ENCODE peak calls at places on chromosomes 3 and 15, in five cellular contexts. Z, A, G, H and V are unnamed samples.

GRCh38 chr3:29644956-29645661 is 364.2 kb downstream of the RBMS3 start:
- DNase-seq in H (no peak), A (no peak), Z (no peak), G (no peak), V (no peak)

GRCh38 chr3:46090161-46090591 is 62.9 kb upstream of the XCR1 start:
- DNase-seq in A (no peak), H (no peak), G (no peak), Z (no peak), V (no peak)

GRCh38 chr3:45507820-45508317 is 86.7 kb upstream of the LIMD1 start:
- DNase-seq in H (no peak), A (no peak), Z (peak), G (no peak), V (no peak)

GRCh38 chr3:184491867-184492615 is 69.5 kb upstream of the EPHB3 start:
- DNase-seq in Z (no peak), H (peak), A (no peak), G (no peak), V (no peak)

GRCh38 chr3:111976254-111976653 is 2.6 kb upstream of the ABHD10 start:
- DNase-seq in H (no peak), G (no peak), A (no peak), Z (no peak), V (no peak)

GRCh38 chr15:40928975-40929729 is at the start of gene DLL4:
- DNase-seq in G (peak), Z (peak), H (peak), A (no peak), V (peak)

GRCh38 chr3:171113716-171114115 is 87.2 kb upstream of the SLC2A2 start:
- DNase-seq in A (no peak), H (no peak), Z (peak), G (no peak), V (no peak)

GRCh38 chr3:184361532-184361931 is at the start of the genes CLCN2 and POLR2H:
- DNase-seq in G (peak), A (peak), H (peak), Z (peak), V (peak)

GRCh38 chr15:69829974-69830373 is 267.7 kb downstream of the TLE3 start:
- DNase-seq in Z (no peak), A (no peak), H (no peak), G (no peak), V (no peak)

GRCh38 chr3:11128682-11129632 is 25.3 kb upstream of the HRH1 start:
- DNase-seq in A (no peak), G (no peak), H (no peak), Z (no peak), V (no peak)

GRCh38 chr3:155560594-155560993 is 184.3 kb downstream of the PLCH1 start:
- DNase-seq in G (no peak), H (no peak), A (no peak), Z (no peak), V (peak)

GRCh38 chr3:100621251-100621650 is 11.8 kb downstream of the ADGRG7 start:
- DNase-seq in Z (no peak), G (no peak), A (no peak), H (no peak), V (no peak)

GRCh38 chr3:47646362-47646761 is 67.7 kb upstream of the CSPG5 start:
- DNase-seq in Z (no peak), H (no peak), G (no peak), A (no peak), V (no peak)

GRCh38 chr15:57606048-57606447 is 14.3 kb downstream of the MYZAP start:
- DNase-seq in Z (no peak), H (no peak), A (no peak), G (no peak), V (no peak)

GRCh38 chr15:57605491-57605890 is 13.8 kb downstream of the MYZAP start:
- DNase-seq in A (no peak), Z (no peak), G (no peak), H (no peak), V (no peak)

GRCh38 chr15:57604502-57604901 is 12.8 kb downstream of the MYZAP start:
- DNase-seq in Z (no peak), G (no peak), H (peak), A (no peak), V (no peak)

GRCh38 chr15:57607570-57608000 is 15.9 kb downstream of the MYZAP start:
- DNase-seq in G (peak), Z (no peak), H (peak), A (peak), V (peak)

DNA sequence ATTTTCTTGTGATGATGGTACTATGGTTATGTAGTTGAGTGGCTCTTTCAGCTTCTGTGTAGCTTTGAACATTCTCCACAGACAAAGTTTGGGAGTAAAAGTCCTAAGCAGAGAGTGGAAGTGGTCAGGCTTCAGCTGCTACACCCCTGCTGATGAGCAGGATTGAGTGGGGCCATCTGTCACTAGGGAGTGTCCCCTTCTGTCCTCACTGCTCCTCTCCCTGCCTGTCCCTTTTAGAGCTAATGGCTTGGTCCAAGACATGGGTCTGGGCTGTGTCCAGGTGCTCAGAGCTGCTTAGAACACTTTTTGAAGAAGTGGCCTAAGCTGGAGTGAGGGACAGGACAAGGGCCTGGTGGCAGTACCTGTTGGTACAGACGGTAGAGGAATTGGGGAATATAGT is 15.1 kb downstream of the MYZAP start:
- DNase-seq in G (no peak), Z (no peak), H (no peak), A (no peak), V (no peak)
- H3K27ac ChIP-seq in G (peak), Z (no peak), H (peak), A (no peak), V (peak)

DNA sequence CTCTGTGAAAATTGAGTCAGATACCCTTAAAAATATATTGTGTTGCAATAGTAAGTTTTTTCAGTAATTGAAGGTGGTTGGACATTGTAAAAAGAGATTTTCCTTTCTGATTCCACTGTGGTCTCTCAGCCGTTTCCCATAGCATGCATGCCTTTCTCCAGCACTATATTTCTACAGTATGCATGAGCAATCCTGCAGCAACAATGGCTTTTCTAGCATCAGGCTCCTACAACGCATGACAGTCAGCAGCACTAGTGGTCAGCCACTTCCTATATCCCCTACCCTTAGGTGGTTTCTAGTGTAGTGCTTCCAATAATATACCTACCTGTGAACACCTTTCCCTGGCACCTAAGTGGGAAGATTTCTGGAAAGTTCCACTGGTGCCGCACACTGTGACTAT is 55.4 kb upstream of the SNRPN start:
- DNase-seq in G (no peak), Z (no peak), A (no peak), H (no peak), V (no peak)
- TF ChIP-seq CTCF in G (no peak), Z (no peak), A (no peak), H (no peak), V (no peak)

DNA sequence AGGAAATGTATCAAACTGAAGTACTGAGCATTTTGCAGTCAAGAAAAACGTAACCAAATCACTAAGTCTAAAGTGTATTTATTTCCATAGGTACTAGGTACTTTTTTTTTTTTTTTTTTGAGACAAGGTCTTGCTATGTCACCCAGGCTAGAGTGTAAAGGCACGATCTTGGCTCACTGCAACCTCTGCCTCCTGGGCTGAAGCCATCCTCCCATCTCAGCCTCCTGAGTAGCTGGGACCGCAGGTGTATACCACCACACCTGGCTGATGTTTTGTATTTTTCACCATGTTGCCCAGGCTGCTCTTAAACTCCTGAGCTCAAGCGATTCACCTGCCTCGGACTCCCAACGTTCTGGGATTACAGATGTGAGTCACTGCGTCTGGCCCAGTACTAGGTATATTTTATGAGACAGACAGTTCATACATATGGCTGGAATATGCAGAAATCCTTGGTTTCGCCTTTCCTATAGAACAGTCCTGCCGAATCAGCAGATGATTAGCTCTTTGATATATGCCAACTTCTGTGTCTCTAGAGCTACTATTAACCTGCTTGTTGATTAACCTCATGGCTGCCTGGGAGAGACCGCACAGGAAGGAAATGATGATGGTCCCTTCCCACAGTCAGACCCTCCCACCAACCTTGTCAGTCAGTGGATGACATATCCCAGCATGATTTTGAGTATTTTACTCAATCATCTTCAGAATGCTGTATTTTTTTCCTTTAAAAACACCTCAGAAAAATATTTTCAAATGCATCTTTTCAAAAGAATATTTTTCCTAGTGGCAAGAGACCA is 32.3 kb downstream of the TMOD3 start:
- DNase-seq in G (no peak), Z (no peak), H (no peak), A (no peak), V (no peak)
- H3K27ac ChIP-seq in G (no peak), Z (no peak), H (no peak), A (no peak), V (no peak)

GRCh38 chr3:157353657-157354056 is 83.0 kb upstream of the PTX3 start:
- DNase-seq in A (no peak), H (no peak), G (no peak), Z (no peak), V (no peak)

GRCh38 chr3:157351981-157352380 is 84.7 kb upstream of the PTX3 start:
- DNase-seq in A (no peak), H (no peak), Z (no peak), G (no peak), V (peak)

DNA sequence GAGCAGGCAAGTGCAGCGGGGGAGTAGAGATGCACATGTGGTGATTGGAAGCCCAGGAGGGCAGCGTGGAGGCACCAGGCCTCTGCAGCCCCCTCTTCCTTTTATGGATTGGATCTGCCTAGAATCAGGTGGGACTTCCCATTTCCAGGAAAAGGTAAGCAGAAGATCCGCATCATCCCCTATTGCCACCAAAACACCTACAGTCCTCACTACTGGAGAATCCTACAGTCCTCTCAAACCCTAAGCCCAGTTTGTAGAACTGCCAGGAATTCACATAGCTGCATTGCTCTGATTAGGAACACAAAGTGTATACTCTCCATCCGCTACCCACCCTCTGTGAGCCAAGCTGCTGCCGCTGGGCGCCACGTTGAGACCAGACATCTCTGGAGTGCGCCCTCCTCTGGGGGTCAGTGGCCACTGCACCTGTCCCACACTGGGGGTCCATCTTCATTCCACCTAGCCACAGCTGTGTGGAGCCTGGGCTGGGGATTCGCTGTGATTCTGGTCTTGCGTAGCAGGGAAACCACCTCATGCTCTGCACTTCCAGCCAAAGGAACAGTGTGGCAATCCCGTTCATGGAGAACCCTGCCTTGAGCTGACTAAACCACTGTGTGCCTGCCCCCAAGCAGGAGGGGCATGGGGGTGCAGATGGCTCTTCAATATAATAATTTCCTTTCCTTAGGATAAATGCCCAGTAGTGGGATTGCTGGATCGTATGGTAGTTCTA is 88.9 kb upstream of the PTX3 start:
- DNase-seq in H (no peak), Z (peak), G (no peak), A (no peak), V (no peak)
- TF ChIP-seq CTCF in H (no peak), Z (peak), G (no peak), A (no peak), V (peak)